ENCODE peak calls at places on chromosome 5, in eight cellular contexts. One of them, this sample, is unnamed.

GRCh38 chr5:95733100-95733499 is 2.0 kb downstream of the RHOBTB3 start:
- DNase-seq in CD8-positive, alpha-beta T cell: no peak
- DNase-seq in kidney: no peak
- DNase-seq in mammary epithelial cell: no peak
- DNase-seq in SK-N-SH: no peak
- DNase-seq in left lung: no peak
- DNase-seq in OCI-LY7: no peak
- DNase-seq in GM23248: peak
- DNase-seq in this sample: no peak

GRCh38 chr5:61623401-61624069 is 291.5 kb downstream of the ZSWIM6 start:
- DNase-seq in CD8-positive, alpha-beta T cell: no peak
- DNase-seq in kidney: no peak
- DNase-seq in mammary epithelial cell: no peak
- DNase-seq in SK-N-SH: no peak
- DNase-seq in left lung: no peak
- DNase-seq in OCI-LY7: no peak
- DNase-seq in GM23248: peak
- DNase-seq in this sample: no peak

GRCh38 chr5:172582940-172583339 is 58.1 kb upstream of the NEURL1B start:
- DNase-seq in CD8-positive, alpha-beta T cell: no peak
- DNase-seq in kidney: no peak
- DNase-seq in mammary epithelial cell: no peak
- DNase-seq in SK-N-SH: no peak
- DNase-seq in left lung: peak
- DNase-seq in OCI-LY7: no peak
- DNase-seq in GM23248: no peak
- DNase-seq in this sample: no peak

GRCh38 chr5:58933891-58934628 is 351.2 kb downstream of the RAB3C start:
- DNase-seq in CD8-positive, alpha-beta T cell: peak
- DNase-seq in kidney: no peak
- DNase-seq in mammary epithelial cell: peak
- DNase-seq in SK-N-SH: no peak
- DNase-seq in left lung: no peak
- DNase-seq in OCI-LY7: no peak
- DNase-seq in GM23248: no peak
- DNase-seq in this sample: no peak

GRCh38 chr5:9421823-9422354 is 124.0 kb downstream of the SEMA5A start:
- DNase-seq in CD8-positive, alpha-beta T cell: no peak
- DNase-seq in kidney: no peak
- DNase-seq in mammary epithelial cell: no peak
- DNase-seq in SK-N-SH: no peak
- DNase-seq in left lung: no peak
- DNase-seq in OCI-LY7: no peak
- DNase-seq in GM23248: no peak
- DNase-seq in this sample: no peak

GRCh38 chr5:140012443-140012842 is 30.7 kb downstream of the NRG2 start:
- DNase-seq in CD8-positive, alpha-beta T cell: no peak
- DNase-seq in kidney: no peak
- DNase-seq in mammary epithelial cell: no peak
- DNase-seq in SK-N-SH: no peak
- DNase-seq in left lung: no peak
- DNase-seq in OCI-LY7: no peak
- DNase-seq in GM23248: no peak
- DNase-seq in this sample: no peak

GRCh38 chr5:1788200-1788599 is 11.4 kb downstream of the MRPL36 start:
- DNase-seq in CD8-positive, alpha-beta T cell: no peak
- DNase-seq in kidney: peak
- DNase-seq in mammary epithelial cell: no peak
- DNase-seq in SK-N-SH: no peak
- DNase-seq in left lung: no peak
- DNase-seq in OCI-LY7: no peak
- DNase-seq in GM23248: no peak
- DNase-seq in this sample: no peak

GRCh38 chr5:140595538-140595937 is 30.9 kb downstream of the SLC35A4 start:
- DNase-seq in CD8-positive, alpha-beta T cell: no peak
- DNase-seq in kidney: no peak
- DNase-seq in mammary epithelial cell: peak
- DNase-seq in SK-N-SH: no peak
- DNase-seq in left lung: no peak
- DNase-seq in OCI-LY7: no peak
- DNase-seq in GM23248: no peak
- DNase-seq in this sample: no peak

GRCh38 chr5:54387659-54388232 is 67.8 kb upstream of the HSPB3 start:
- DNase-seq in CD8-positive, alpha-beta T cell: no peak
- DNase-seq in kidney: no peak
- DNase-seq in mammary epithelial cell: peak
- DNase-seq in SK-N-SH: no peak
- DNase-seq in left lung: no peak
- DNase-seq in OCI-LY7: no peak
- DNase-seq in GM23248: peak
- DNase-seq in this sample: no peak

GRCh38 chr5:172946146-172946545 is 13.1 kb upstream of the RPL26L1 start:
- DNase-seq in CD8-positive, alpha-beta T cell: no peak
- DNase-seq in kidney: no peak
- DNase-seq in mammary epithelial cell: no peak
- DNase-seq in SK-N-SH: no peak
- DNase-seq in left lung: no peak
- DNase-seq in OCI-LY7: no peak
- DNase-seq in GM23248: no peak
- DNase-seq in this sample: no peak

GRCh38 chr5:525916-526315 is 1.7 kb upstream of the SLC9A3 start:
- DNase-seq in CD8-positive, alpha-beta T cell: no peak
- DNase-seq in kidney: peak
- DNase-seq in mammary epithelial cell: no peak
- DNase-seq in SK-N-SH: no peak
- DNase-seq in left lung: peak
- DNase-seq in OCI-LY7: no peak
- DNase-seq in GM23248: no peak
- DNase-seq in this sample: no peak

GRCh38 chr5:132506094-132506692 is 15.6 kb upstream of the IRF1 start:
- DNase-seq in CD8-positive, alpha-beta T cell: no peak
- DNase-seq in kidney: no peak
- DNase-seq in mammary epithelial cell: peak
- DNase-seq in SK-N-SH: peak
- DNase-seq in left lung: no peak
- DNase-seq in OCI-LY7: peak
- DNase-seq in GM23248: peak
- DNase-seq in this sample: peak

GRCh38 chr5:157463621-157464407 is 3.8 kb downstream of the NIPAL4 start:
- DNase-seq in CD8-positive, alpha-beta T cell: no peak
- DNase-seq in kidney: no peak
- DNase-seq in mammary epithelial cell: peak
- DNase-seq in SK-N-SH: no peak
- DNase-seq in left lung: no peak
- DNase-seq in OCI-LY7: no peak
- DNase-seq in GM23248: peak
- DNase-seq in this sample: no peak

GRCh38 chr5:158776681-158777080 is 323.0 kb downstream of the EBF1 start:
- DNase-seq in CD8-positive, alpha-beta T cell: no peak
- DNase-seq in kidney: no peak
- DNase-seq in mammary epithelial cell: no peak
- DNase-seq in SK-N-SH: no peak
- DNase-seq in left lung: no peak
- DNase-seq in OCI-LY7: no peak
- DNase-seq in GM23248: no peak
- DNase-seq in this sample: no peak

GRCh38 chr5:82107277-82107676 is 135.5 kb downstream of the ATG10 start:
- DNase-seq in CD8-positive, alpha-beta T cell: no peak
- DNase-seq in kidney: no peak
- DNase-seq in mammary epithelial cell: no peak
- DNase-seq in SK-N-SH: no peak
- DNase-seq in left lung: no peak
- DNase-seq in OCI-LY7: no peak
- DNase-seq in GM23248: peak
- DNase-seq in this sample: no peak

GRCh38 chr5:65808818-65809217 is 86.8 kb downstream of the NLN start:
- DNase-seq in CD8-positive, alpha-beta T cell: no peak
- DNase-seq in kidney: no peak
- DNase-seq in mammary epithelial cell: no peak
- DNase-seq in SK-N-SH: no peak
- DNase-seq in left lung: no peak
- DNase-seq in OCI-LY7: no peak
- DNase-seq in GM23248: peak
- DNase-seq in this sample: no peak

GRCh38 chr5:3842591-3842990 is 247.0 kb downstream of the IRX1 start:
- DNase-seq in CD8-positive, alpha-beta T cell: no peak
- DNase-seq in kidney: no peak
- DNase-seq in mammary epithelial cell: no peak
- DNase-seq in SK-N-SH: no peak
- DNase-seq in left lung: no peak
- DNase-seq in OCI-LY7: no peak
- DNase-seq in GM23248: no peak
- DNase-seq in this sample: no peak

GRCh38 chr5:81708889-81709288 is 42.0 kb downstream of the SSBP2 start:
- DNase-seq in CD8-positive, alpha-beta T cell: no peak
- DNase-seq in kidney: no peak
- DNase-seq in mammary epithelial cell: no peak
- DNase-seq in SK-N-SH: no peak
- DNase-seq in left lung: no peak
- DNase-seq in OCI-LY7: no peak
- DNase-seq in GM23248: no peak
- DNase-seq in this sample: no peak

GRCh38 chr5:82092-82491 is 9.9 kb upstream of the PLEKHG4B start:
- DNase-seq in CD8-positive, alpha-beta T cell: no peak
- DNase-seq in kidney: peak
- DNase-seq in mammary epithelial cell: no peak
- DNase-seq in SK-N-SH: no peak
- DNase-seq in left lung: peak
- DNase-seq in OCI-LY7: no peak
- DNase-seq in GM23248: no peak
- DNase-seq in this sample: no peak

GRCh38 chr5:203246-203645 is 12.0 kb downstream of the LRRC14B start:
- DNase-seq in CD8-positive, alpha-beta T cell: no peak
- DNase-seq in kidney: peak
- DNase-seq in mammary epithelial cell: no peak
- DNase-seq in SK-N-SH: no peak
- DNase-seq in left lung: no peak
- DNase-seq in OCI-LY7: no peak
- DNase-seq in GM23248: no peak
- DNase-seq in this sample: no peak

GRCh38 chr5:74391410-74391809 is 249.1 kb downstream of the ENC1 start:
- DNase-seq in CD8-positive, alpha-beta T cell: no peak
- DNase-seq in kidney: no peak
- DNase-seq in mammary epithelial cell: no peak
- DNase-seq in SK-N-SH: no peak
- DNase-seq in left lung: no peak
- DNase-seq in OCI-LY7: peak
- DNase-seq in GM23248: no peak
- DNase-seq in this sample: no peak
- H3K27ac ChIP-seq in CD8-positive, alpha-beta T cell: no peak
- H3K27ac ChIP-seq in kidney: no peak
- H3K27ac ChIP-seq in mammary epithelial cell: no peak
- H3K27ac ChIP-seq in SK-N-SH: no peak
- H3K27ac ChIP-seq in left lung: no peak
- H3K27ac ChIP-seq in OCI-LY7: no peak
- H3K27ac ChIP-seq in GM23248: no peak
- H3K27ac ChIP-seq in this sample: no peak

GRCh38 chr5:145859451-145859850 is 13.4 kb downstream of the GRXCR2 start:
- DNase-seq in CD8-positive, alpha-beta T cell: no peak
- DNase-seq in kidney: no peak
- DNase-seq in mammary epithelial cell: no peak
- DNase-seq in SK-N-SH: no peak
- DNase-seq in left lung: no peak
- DNase-seq in OCI-LY7: no peak
- DNase-seq in GM23248: no peak
- DNase-seq in this sample: no peak

GRCh38 chr5:145856285-145856818 is 16.5 kb downstream of the GRXCR2 start:
- DNase-seq in CD8-positive, alpha-beta T cell: no peak
- DNase-seq in kidney: peak
- DNase-seq in mammary epithelial cell: peak
- DNase-seq in SK-N-SH: no peak
- DNase-seq in left lung: peak
- DNase-seq in OCI-LY7: no peak
- DNase-seq in GM23248: peak
- DNase-seq in this sample: no peak

GRCh38 chr5:145863005-145863404 is 9.8 kb downstream of the GRXCR2 start:
- DNase-seq in CD8-positive, alpha-beta T cell: no peak
- DNase-seq in kidney: no peak
- DNase-seq in mammary epithelial cell: no peak
- DNase-seq in SK-N-SH: no peak
- DNase-seq in left lung: no peak
- DNase-seq in OCI-LY7: no peak
- DNase-seq in GM23248: no peak
- DNase-seq in this sample: no peak

GRCh38 chr5:145858929-145859328 is 13.9 kb downstream of the GRXCR2 start:
- DNase-seq in CD8-positive, alpha-beta T cell: no peak
- DNase-seq in kidney: no peak
- DNase-seq in mammary epithelial cell: no peak
- DNase-seq in SK-N-SH: no peak
- DNase-seq in left lung: no peak
- DNase-seq in OCI-LY7: no peak
- DNase-seq in GM23248: peak
- DNase-seq in this sample: no peak

GRCh38 chr5:145859897-145860296 is 12.9 kb downstream of the GRXCR2 start:
- DNase-seq in CD8-positive, alpha-beta T cell: no peak
- DNase-seq in kidney: no peak
- DNase-seq in mammary epithelial cell: no peak
- DNase-seq in SK-N-SH: no peak
- DNase-seq in left lung: no peak
- DNase-seq in OCI-LY7: no peak
- DNase-seq in GM23248: no peak
- DNase-seq in this sample: no peak
- H3K27ac ChIP-seq in CD8-positive, alpha-beta T cell: no peak
- H3K27ac ChIP-seq in kidney: no peak
- H3K27ac ChIP-seq in mammary epithelial cell: no peak
- H3K27ac ChIP-seq in SK-N-SH: no peak
- H3K27ac ChIP-seq in left lung: no peak
- H3K27ac ChIP-seq in OCI-LY7: no peak
- H3K27ac ChIP-seq in GM23248: no peak
- H3K27ac ChIP-seq in this sample: no peak

DNA sequence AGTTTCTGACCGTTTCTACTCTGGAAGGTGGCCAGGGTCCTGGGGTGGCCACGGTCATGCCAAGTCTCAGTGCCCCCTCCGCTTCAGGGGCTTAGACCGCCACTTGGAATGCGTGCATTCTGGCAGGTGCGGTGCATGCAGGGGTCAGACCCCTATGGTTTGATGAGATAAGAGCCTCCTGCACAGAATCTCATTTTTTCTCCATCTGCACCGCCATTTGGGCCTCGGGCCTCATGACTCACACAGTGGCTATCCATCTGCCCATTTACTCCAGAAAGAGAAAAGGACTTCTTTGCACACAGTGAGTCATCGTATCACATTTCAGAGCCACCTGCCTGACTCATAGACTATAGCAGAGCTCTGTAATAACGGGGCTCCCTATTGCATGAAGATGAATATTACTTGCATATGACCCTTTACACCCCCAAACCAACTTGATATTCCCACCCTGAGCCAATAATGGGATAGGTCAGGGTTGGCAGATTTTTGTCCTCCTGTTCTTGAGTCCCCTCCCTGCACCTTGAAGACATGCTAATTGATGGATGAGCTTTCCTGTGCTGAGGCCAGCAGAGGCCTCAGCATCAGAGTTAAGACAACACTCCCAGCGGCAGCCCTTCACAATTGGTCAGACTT is 157.4 kb downstream of the NR3C1 start:
- DNase-seq in CD8-positive, alpha-beta T cell: no peak
- DNase-seq in kidney: no peak
- DNase-seq in mammary epithelial cell: peak
- DNase-seq in SK-N-SH: no peak
- DNase-seq in left lung: no peak
- DNase-seq in OCI-LY7: no peak
- DNase-seq in GM23248: peak
- DNase-seq in this sample: no peak
- H3K27ac ChIP-seq in CD8-positive, alpha-beta T cell: no peak
- H3K27ac ChIP-seq in kidney: no peak
- H3K27ac ChIP-seq in mammary epithelial cell: peak
- H3K27ac ChIP-seq in SK-N-SH: peak
- H3K27ac ChIP-seq in left lung: no peak
- H3K27ac ChIP-seq in OCI-LY7: no peak
- H3K27ac ChIP-seq in GM23248: peak
- H3K27ac ChIP-seq in this sample: no peak

GRCh38 chr5:14593326-14594036 is 11.9 kb downstream of the OTULINL start:
- DNase-seq in CD8-positive, alpha-beta T cell: peak
- DNase-seq in kidney: no peak
- DNase-seq in mammary epithelial cell: no peak
- DNase-seq in SK-N-SH: no peak
- DNase-seq in left lung: no peak
- DNase-seq in OCI-LY7: no peak
- DNase-seq in GM23248: peak
- DNase-seq in this sample: no peak
- H3K27ac ChIP-seq in CD8-positive, alpha-beta T cell: peak
- H3K27ac ChIP-seq in kidney: no peak
- H3K27ac ChIP-seq in mammary epithelial cell: no peak
- H3K27ac ChIP-seq in SK-N-SH: peak
- H3K27ac ChIP-seq in left lung: no peak
- H3K27ac ChIP-seq in OCI-LY7: no peak
- H3K27ac ChIP-seq in GM23248: no peak
- H3K27ac ChIP-seq in this sample: no peak